ENCODE peak calls at places on chromosomes 6 and 20, in four cellular contexts. D is nephron progenitor cell, Q is GM20000, X is cardiac muscle cell. E is an unnamed sample.

GRCh38 chr20:6635034-6635736 is 132.3 kb upstream of the BMP2 start:
- DNase-seq in D (no peak), Q (no peak), X (no peak), E (no peak)

GRCh38 chr20:49210101-49210749 is 9.0 kb upstream of the DDX27 start:
- DNase-seq in D (no peak), Q (no peak), X (no peak), E (no peak)

GRCh38 chr6:53496797-53497196 is 48.1 kb downstream of the GCLC start:
- DNase-seq in D (no peak), Q (no peak), X (no peak), E (no peak)

GRCh38 chr6:164185342-164185920 is 770.9 kb downstream of the QKI start:
- DNase-seq in D (peak; percentile 9), Q (no peak), X (no peak), E (no peak)

GRCh38 chr20:10524643-10525042 is 89.5 kb downstream of the SLX4IP start:
- DNase-seq in D (no peak), Q (no peak), X (no peak), E (no peak)

GRCh38 chr6:160949531-160949930 is 42.0 kb upstream of the MAP3K4 start:
- DNase-seq in D (no peak), Q (no peak), X (no peak), E (no peak)

GRCh38 chr20:2984956-2985661 is 58.3 kb upstream of the GNRH2 start:
- DNase-seq in D (no peak), Q (no peak), X (peak; percentile 11), E (no peak)

GRCh38 chr6:123716506-123716905 is 79.8 kb upstream of the TRDN start:
- DNase-seq in D (no peak), Q (no peak), X (no peak), E (no peak)

GRCh38 chr6:1162367-1163275 is 149.3 kb upstream of the FOXQ1 start:
- DNase-seq in D (no peak), Q (no peak), X (no peak), E (no peak)

GRCh38 chr6:65979120-65979519 is 272.1 kb upstream of the EYS start:
- DNase-seq in D (no peak), Q (no peak), X (no peak), E (no peak)

DNA sequence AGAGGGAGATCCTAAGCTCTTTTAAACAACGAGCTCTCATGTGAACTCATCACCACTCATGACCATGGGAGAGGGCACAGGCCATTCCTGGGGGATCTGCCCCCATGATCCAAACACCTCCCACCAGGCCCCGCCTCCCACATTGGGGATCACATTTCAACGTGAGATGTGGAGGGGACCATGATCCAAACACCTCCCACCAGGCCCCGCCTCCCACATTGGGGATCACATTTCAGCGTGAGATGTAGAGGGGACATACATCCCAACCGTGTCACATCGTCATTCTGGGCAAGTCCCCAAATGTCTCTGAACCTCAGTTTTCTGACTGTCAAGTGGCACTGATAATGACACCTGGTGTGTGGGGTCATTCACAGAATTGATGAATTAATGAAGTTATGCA is 641.8 kb downstream of the CDH26 start:
- DNase-seq in D (no peak), Q (no peak), X (no peak), E (no peak)
- TF ChIP-seq CTCF in D (no peak), Q (no peak), X (no peak), E (no peak)

GRCh38 chr20:45154183-45154582 is 20.5 kb upstream of the PI3 start:
- DNase-seq in D (no peak), Q (no peak), X (no peak), E (no peak)
- TF ChIP-seq CTCF in D (no peak), Q (no peak), X (peak; percentile 18), E (no peak)

DNA sequence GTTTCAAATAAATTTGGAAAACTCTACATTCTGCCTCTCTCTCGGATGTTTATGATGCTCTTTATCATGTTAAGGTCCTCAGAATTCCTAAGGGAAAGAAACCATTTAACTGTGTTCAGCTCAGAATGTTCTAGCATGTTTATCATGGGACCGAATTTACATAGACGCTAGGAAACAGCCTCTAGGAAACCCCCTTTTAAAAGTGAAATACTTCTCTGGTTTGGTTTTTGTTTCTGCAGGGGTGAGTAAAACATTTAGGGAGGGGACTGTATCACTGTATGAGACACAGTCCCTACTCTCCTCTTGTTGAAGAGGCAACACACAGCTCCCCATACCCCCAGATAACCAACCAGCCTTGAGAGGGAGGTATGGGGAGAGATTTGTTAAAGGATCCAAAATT is 267.6 kb upstream of the SUPT3H start:
- DNase-seq in D (no peak), Q (peak; percentile 55), X (no peak), E (no peak)
- TF ChIP-seq CTCF in D (no peak), Q (no peak), X (no peak), E (no peak)

GRCh38 chr20:45117581-45117980 is 2.6 kb upstream of the WFDC5 start:
- DNase-seq in D (no peak), Q (no peak), X (no peak), E (no peak)

GRCh38 chr20:45119556-45120266 is 4.6 kb downstream of the WFDC12 start:
- DNase-seq in D (no peak), Q (no peak), X (no peak), E (no peak)

GRCh38 chr20:45115829-45116228 is 855 bp upstream of the WFDC5 start:
- DNase-seq in D (no peak), Q (no peak), X (no peak), E (no peak)

GRCh38 chr20:45115386-45115774 is 406 bp upstream of the WFDC5 start:
- DNase-seq in D (no peak), Q (peak; percentile 4), X (no peak), E (no peak)

DNA sequence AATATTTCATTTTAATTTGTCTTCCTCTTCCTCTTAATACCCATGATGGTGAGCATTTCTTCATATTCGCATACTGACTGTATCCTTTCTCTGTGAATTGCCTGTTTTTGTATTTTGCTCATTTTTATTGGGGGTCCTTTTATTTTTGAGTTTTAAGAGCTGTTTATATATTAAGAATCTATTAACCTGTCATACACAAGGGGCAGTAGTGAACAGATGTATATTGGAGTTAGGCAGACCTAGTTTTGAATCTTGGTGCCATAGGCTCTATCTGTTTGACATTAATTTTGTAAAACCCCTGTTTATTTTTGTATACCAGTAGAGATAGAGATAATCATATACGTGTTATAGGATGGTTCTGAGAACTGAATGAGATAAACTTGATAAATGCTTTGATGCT is 3.1 kb upstream of the WFDC5 start:
- DNase-seq in D (no peak), Q (no peak), X (no peak), E (no peak)
- TF ChIP-seq CTCF in D (no peak), Q (no peak), X (peak; percentile 23), E (no peak)